ENCODE peak calls at places on chromosomes 16 and 17, in ten cellular contexts. J, Q, C, U, D, P, H, O, R and F are unnamed samples.

GRCh38 chr17:50423553-50424159 is 2.4 kb upstream of the ACSF2 start:
- DNase-seq in J (peak), Q (no peak), C (peak), U (peak), D (no peak), P (peak), H (no peak), O (no peak), R (peak), F (no peak)

GRCh38 chr16:1310832-1311200 is 1.4 kb downstream of the UBE2I start:
- DNase-seq in J (no peak), Q (no peak), C (no peak), U (no peak), D (no peak), P (no peak), H (no peak), O (no peak), R (peak), F (no peak)

GRCh38 chr17:77802811-77803220 is 155.7 kb upstream of the TNRC6C start:
- DNase-seq in J (peak), Q (no peak), C (no peak), U (no peak), D (peak), P (no peak), H (no peak), O (peak), R (no peak), F (no peak)

GRCh38 chr16:53446090-53446489 is 11.8 kb downstream of the RBL2 start:
- DNase-seq in J (no peak), Q (no peak), C (no peak), U (no peak), D (no peak), P (no peak), H (no peak), O (no peak), R (no peak), F (no peak)

GRCh38 chr17:16989953-16990860 is 18.3 kb upstream of the TNFRSF13B start:
- DNase-seq in J (no peak), Q (no peak), C (no peak), U (no peak), D (no peak), P (no peak), H (no peak), O (no peak), R (peak), F (peak)

GRCh38 chr16:12542818-12543699 is 260.6 kb downstream of the CPPED1 start:
- DNase-seq in J (no peak), Q (no peak), C (no peak), U (no peak), D (no peak), P (no peak), H (no peak), O (no peak), R (peak), F (no peak)

GRCh38 chr16:27703545-27703944 is 153.6 kb downstream of the KATNIP start:
- DNase-seq in J (no peak), Q (no peak), C (no peak), U (no peak), D (no peak), P (no peak), H (no peak), O (no peak), R (no peak), F (no peak)

GRCh38 chr17:55584055-55584685 is 72.9 kb upstream of the SMIM36 start:
- DNase-seq in J (no peak), Q (no peak), C (peak), U (no peak), D (no peak), P (no peak), H (no peak), O (no peak), R (no peak), F (no peak)

GRCh38 chr16:79599256-79599836 is 1.2 kb downstream of the MAF start:
- DNase-seq in J (peak), Q (no peak), C (peak), U (peak), D (peak), P (no peak), H (no peak), O (peak), R (no peak), F (peak)

GRCh38 chr17:49523196-49523595 is 28.1 kb downstream of the NGFR start:
- DNase-seq in J (no peak), Q (no peak), C (no peak), U (no peak), D (no peak), P (no peak), H (no peak), O (no peak), R (no peak), F (no peak)

GRCh38 chr17:82801377-82801970 is 38.3 kb downstream of the ZNF750 start:
- DNase-seq in J (no peak), Q (no peak), C (no peak), U (no peak), D (no peak), P (no peak), H (no peak), O (no peak), R (no peak), F (peak)

GRCh38 chr17:44867841-44868240 is 20.2 kb downstream of the HIGD1B start:
- DNase-seq in J (no peak), Q (no peak), C (no peak), U (no peak), D (no peak), P (no peak), H (no peak), O (no peak), R (no peak), F (no peak)

GRCh38 chr16:4936991-4937781 is at the start of gene PPL:
- DNase-seq in J (peak), Q (peak), C (peak), U (peak), D (peak), P (peak), H (no peak), O (peak), R (no peak), F (peak)

GRCh38 chr16:4029816-4030215 is 86.4 kb downstream of the ADCY9 start:
- DNase-seq in J (no peak), Q (no peak), C (no peak), U (no peak), D (no peak), P (no peak), H (no peak), O (no peak), R (no peak), F (no peak)

GRCh38 chr16:23420011-23420410 is 33.0 kb downstream of the COG7 start:
- DNase-seq in J (no peak), Q (no peak), C (no peak), U (no peak), D (no peak), P (no peak), H (no peak), O (no peak), R (no peak), F (no peak)

GRCh38 chr16:79751785-79752184 is 151.2 kb upstream of the MAF start:
- DNase-seq in J (no peak), Q (peak), C (no peak), U (peak), D (peak), P (no peak), H (no peak), O (no peak), R (no peak), F (no peak)

GRCh38 chr17:38893113-38893512 is 23.3 kb downstream of the LASP1 start:
- DNase-seq in J (no peak), Q (no peak), C (no peak), U (no peak), D (no peak), P (no peak), H (no peak), O (no peak), R (no peak), F (no peak)

GRCh38 chr16:23423496-23424049 is 29.4 kb downstream of the COG7 start:
- DNase-seq in J (peak), Q (peak), C (peak), U (peak), D (peak), P (peak), H (no peak), O (no peak), R (no peak), F (peak)

GRCh38 chr16:77782694-77783093 is 5.7 kb upstream of the VAT1L start:
- DNase-seq in J (peak), Q (no peak), C (peak), U (no peak), D (no peak), P (no peak), H (no peak), O (no peak), R (peak), F (no peak)

GRCh38 chr16:87709677-87710076 is 56.1 kb downstream of the KLHDC4 start:
- DNase-seq in J (no peak), Q (no peak), C (no peak), U (no peak), D (no peak), P (no peak), H (no peak), O (no peak), R (no peak), F (no peak)
- TF ChIP-seq CTCF in J (no peak), Q (no peak), C (no peak), U (no peak), D (no peak), P (no peak), H (no peak), O (no peak), R (no peak), F (no peak)

DNA sequence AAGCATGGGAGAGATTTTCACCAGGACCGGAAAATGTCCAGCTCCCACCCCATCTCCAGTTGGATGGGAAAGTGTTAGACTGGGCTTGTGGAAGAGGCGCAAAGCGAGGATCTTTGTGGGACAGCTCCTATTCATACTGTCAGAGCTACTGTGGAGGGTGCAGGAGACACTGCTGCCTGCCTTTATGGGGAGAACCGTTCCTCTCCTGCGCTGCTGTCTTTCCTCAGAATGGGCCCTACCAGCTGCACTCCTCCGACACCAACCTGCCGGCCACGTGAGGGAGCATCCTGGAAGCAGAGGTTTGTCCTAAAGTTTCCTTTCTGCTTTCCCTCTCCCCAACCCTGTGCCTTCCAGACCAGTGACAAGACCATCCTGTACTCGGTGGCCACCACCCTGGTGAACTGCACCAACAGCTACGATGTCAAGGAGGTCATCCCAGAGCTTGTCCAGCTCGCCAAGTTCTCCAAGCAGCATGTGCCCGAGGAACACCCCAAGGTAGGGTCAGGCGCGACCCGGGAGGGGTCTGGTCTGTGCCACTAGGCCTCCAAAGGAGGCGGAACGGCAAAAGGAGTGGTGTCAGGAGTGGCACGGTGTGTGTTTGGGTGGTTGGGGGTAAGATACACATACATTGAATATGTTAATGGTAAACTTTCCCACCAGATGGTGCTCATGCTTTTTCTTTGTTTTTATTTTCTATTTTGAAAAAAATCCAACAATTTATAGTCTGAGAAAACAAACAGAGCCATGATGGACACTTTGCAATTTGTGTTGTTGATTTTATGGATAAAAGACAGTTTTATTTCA is 23.0 kb downstream of the SLC35G3 start:
- DNase-seq in J (no peak), Q (no peak), C (peak), U (no peak), D (no peak), P (no peak), H (no peak), O (no peak), R (peak), F (no peak)
- TF ChIP-seq CTCF in J (peak), Q (peak), C (peak), U (no peak), D (no peak), P (peak), H (peak), O (no peak), R (peak), F (no peak)

GRCh38 chr17:72592242-72592966 is 471.6 kb downstream of the SOX9 start:
- DNase-seq in J (peak), Q (peak), C (peak), U (no peak), D (peak), P (peak), H (peak), O (peak), R (no peak), F (peak)
- TF ChIP-seq CTCF in J (no peak), Q (no peak), C (no peak), U (no peak), D (no peak), P (no peak), H (no peak), O (no peak), R (no peak), F (no peak)

GRCh38 chr17:10313037-10313672 is 59.7 kb downstream of the MYH13 start:
- DNase-seq in J (peak), Q (no peak), C (no peak), U (no peak), D (no peak), P (no peak), H (no peak), O (peak), R (no peak), F (no peak)
- TF ChIP-seq CTCF in J (peak), Q (no peak), C (no peak), U (no peak), D (no peak), P (no peak), H (no peak), O (peak), R (no peak), F (no peak)

GRCh38 chr17:72145972-72146755 is 25.3 kb downstream of the SOX9 start:
- DNase-seq in J (no peak), Q (no peak), C (peak), U (no peak), D (no peak), P (no peak), H (no peak), O (no peak), R (no peak), F (no peak)

GRCh38 chr17:72150632-72151460 is 30.0 kb downstream of the SOX9 start:
- DNase-seq in J (peak), Q (no peak), C (peak), U (no peak), D (no peak), P (no peak), H (no peak), O (peak), R (no peak), F (no peak)

GRCh38 chr17:72152392-72152727 is 31.5 kb downstream of the SOX9 start:
- DNase-seq in J (no peak), Q (no peak), C (no peak), U (no peak), D (no peak), P (no peak), H (no peak), O (no peak), R (no peak), F (no peak)

GRCh38 chr17:72151565-72152391 is 31.0 kb downstream of the SOX9 start:
- DNase-seq in J (peak), Q (peak), C (peak), U (no peak), D (peak), P (no peak), H (no peak), O (peak), R (no peak), F (peak)
- TF ChIP-seq CTCF in J (no peak), Q (no peak), C (no peak), U (no peak), D (no peak), P (no peak), H (no peak), O (no peak), R (no peak), F (no peak)